ENCODE peak calls at places on chromosomes 12 and 14, in seven cellular contexts. One of them, this sample, is unnamed.

GRCh38 chr12:89709994-89710872 is 1.6 kb upstream of the ATP2B1 start:
- DNase-seq in adipocyte: peak; percentile 69
- DNase-seq in cardiac muscle cell: no peak
- DNase-seq in CD8-positive, alpha-beta T cell: peak; percentile 30
- DNase-seq in lung: peak; percentile 67
- DNase-seq in hepatocyte: peak; percentile 69
- DNase-seq in pancreas: no peak
- DNase-seq in this sample: peak; percentile 88

GRCh38 chr12:117408161-117408791 is 46.9 kb upstream of the NOS1 start:
- DNase-seq in CD8-positive, alpha-beta T cell: no peak
- DNase-seq in cardiac muscle cell: peak; percentile 47
- DNase-seq in pancreas: peak; percentile 81
- DNase-seq in hepatocyte: peak; percentile 61
- DNase-seq in lung: peak; percentile 71
- DNase-seq in adipocyte: peak; percentile 5
- DNase-seq in this sample: peak; percentile 79

GRCh38 chr14:39376671-39377403 is 55.4 kb downstream of the FBXO33 start:
- DNase-seq in pancreas: no peak
- DNase-seq in hepatocyte: peak; percentile 14
- DNase-seq in cardiac muscle cell: peak; percentile 30
- DNase-seq in CD8-positive, alpha-beta T cell: no peak
- DNase-seq in lung: no peak
- DNase-seq in adipocyte: peak; percentile 69
- DNase-seq in this sample: no peak

GRCh38 chr14:100524933-100525243 is 62.3 kb downstream of the BEGAIN start:
- DNase-seq in hepatocyte: peak; percentile 35
- DNase-seq in CD8-positive, alpha-beta T cell: no peak
- DNase-seq in cardiac muscle cell: no peak
- DNase-seq in lung: no peak
- DNase-seq in adipocyte: no peak
- DNase-seq in pancreas: peak; percentile 83
- DNase-seq in this sample: peak; percentile 82

GRCh38 chr12:3116106-3116898 is 39.1 kb downstream of the TSPAN9 start:
- DNase-seq in CD8-positive, alpha-beta T cell: no peak
- DNase-seq in adipocyte: no peak
- DNase-seq in pancreas: no peak
- DNase-seq in cardiac muscle cell: no peak
- DNase-seq in lung: no peak
- DNase-seq in hepatocyte: no peak
- DNase-seq in this sample: no peak

GRCh38 chr12:25701290-25701689 is 148.2 kb upstream of the LMNTD1 start:
- DNase-seq in adipocyte: no peak
- DNase-seq in CD8-positive, alpha-beta T cell: no peak
- DNase-seq in cardiac muscle cell: peak; percentile 74
- DNase-seq in hepatocyte: peak; percentile 37
- DNase-seq in pancreas: no peak
- DNase-seq in lung: no peak
- DNase-seq in this sample: no peak

GRCh38 chr12:131363841-131364425 is 347.0 kb upstream of the SFSWAP start:
- DNase-seq in CD8-positive, alpha-beta T cell: no peak
- DNase-seq in lung: no peak
- DNase-seq in pancreas: no peak
- DNase-seq in hepatocyte: no peak
- DNase-seq in adipocyte: no peak
- DNase-seq in cardiac muscle cell: no peak
- DNase-seq in this sample: no peak

GRCh38 chr12:53991077-53991460 is 6.1 kb downstream of the HOXC10 start:
- DNase-seq in lung: no peak
- DNase-seq in adipocyte: no peak
- DNase-seq in cardiac muscle cell: no peak
- DNase-seq in pancreas: no peak
- DNase-seq in CD8-positive, alpha-beta T cell: no peak
- DNase-seq in hepatocyte: no peak
- DNase-seq in this sample: no peak

GRCh38 chr14:58428011-58428807 is 690 bp downstream of the KIAA0586 start:
- DNase-seq in CD8-positive, alpha-beta T cell: no peak
- DNase-seq in pancreas: no peak
- DNase-seq in lung: no peak
- DNase-seq in adipocyte: peak; percentile 77
- DNase-seq in cardiac muscle cell: peak; percentile 61
- DNase-seq in hepatocyte: peak; percentile 18
- DNase-seq in this sample: peak; percentile 50

GRCh38 chr12:15534322-15534721 is 212.0 kb downstream of the PTPRO start:
- DNase-seq in hepatocyte: no peak
- DNase-seq in lung: no peak
- DNase-seq in CD8-positive, alpha-beta T cell: no peak
- DNase-seq in adipocyte: peak; percentile 19
- DNase-seq in pancreas: no peak
- DNase-seq in cardiac muscle cell: peak; percentile 23
- DNase-seq in this sample: no peak

GRCh38 chr12:72031066-72031465 is 92.4 kb downstream of the TPH2 start:
- DNase-seq in cardiac muscle cell: no peak
- DNase-seq in lung: no peak
- DNase-seq in pancreas: no peak
- DNase-seq in adipocyte: no peak
- DNase-seq in CD8-positive, alpha-beta T cell: no peak
- DNase-seq in hepatocyte: peak; percentile 43
- DNase-seq in this sample: no peak

GRCh38 chr12:111105294-111105693 is 184.9 kb upstream of the MYL2 start:
- DNase-seq in lung: no peak
- DNase-seq in CD8-positive, alpha-beta T cell: no peak
- DNase-seq in adipocyte: no peak
- DNase-seq in hepatocyte: no peak
- DNase-seq in pancreas: no peak
- DNase-seq in cardiac muscle cell: peak; percentile 12
- DNase-seq in this sample: no peak

GRCh38 chr14:99471731-99472130 is 8.9 kb downstream of the SETD3 start:
- DNase-seq in cardiac muscle cell: no peak
- DNase-seq in CD8-positive, alpha-beta T cell: no peak
- DNase-seq in pancreas: no peak
- DNase-seq in lung: no peak
- DNase-seq in adipocyte: no peak
- DNase-seq in hepatocyte: no peak
- DNase-seq in this sample: no peak

GRCh38 chr12:54993181-54993835 is 8.7 kb upstream of the TESPA1 start:
- DNase-seq in cardiac muscle cell: peak; percentile 78
- DNase-seq in CD8-positive, alpha-beta T cell: no peak
- DNase-seq in pancreas: no peak
- DNase-seq in adipocyte: peak; percentile 83
- DNase-seq in lung: peak; percentile 48
- DNase-seq in hepatocyte: peak; percentile 81
- DNase-seq in this sample: peak; percentile 77

GRCh38 chr12:138898-139534 is 72.4 kb downstream of the IQSEC3 start:
- DNase-seq in adipocyte: no peak
- DNase-seq in CD8-positive, alpha-beta T cell: no peak
- DNase-seq in hepatocyte: no peak
- DNase-seq in lung: no peak
- DNase-seq in cardiac muscle cell: peak; percentile 61
- DNase-seq in pancreas: no peak
- DNase-seq in this sample: peak; percentile 87

GRCh38 chr12:92905811-92906554 is 23.1 kb downstream of the EEA1 start:
- DNase-seq in pancreas: no peak
- DNase-seq in cardiac muscle cell: no peak
- DNase-seq in lung: no peak
- DNase-seq in CD8-positive, alpha-beta T cell: no peak
- DNase-seq in hepatocyte: no peak
- DNase-seq in adipocyte: no peak
- DNase-seq in this sample: no peak

GRCh38 chr12:116053479-116054195 is 223.9 kb downstream of the MED13L start:
- DNase-seq in pancreas: no peak
- DNase-seq in hepatocyte: peak; percentile 40
- DNase-seq in lung: peak; percentile 50
- DNase-seq in CD8-positive, alpha-beta T cell: no peak
- DNase-seq in cardiac muscle cell: peak; percentile 97
- DNase-seq in adipocyte: peak; percentile 70
- DNase-seq in this sample: no peak

GRCh38 chr12:48442191-48442828 is 30.0 kb upstream of the ANP32D start:
- DNase-seq in hepatocyte: no peak
- DNase-seq in lung: no peak
- DNase-seq in cardiac muscle cell: no peak
- DNase-seq in adipocyte: no peak
- DNase-seq in pancreas: no peak
- DNase-seq in CD8-positive, alpha-beta T cell: no peak
- DNase-seq in this sample: peak; percentile 77

DNA sequence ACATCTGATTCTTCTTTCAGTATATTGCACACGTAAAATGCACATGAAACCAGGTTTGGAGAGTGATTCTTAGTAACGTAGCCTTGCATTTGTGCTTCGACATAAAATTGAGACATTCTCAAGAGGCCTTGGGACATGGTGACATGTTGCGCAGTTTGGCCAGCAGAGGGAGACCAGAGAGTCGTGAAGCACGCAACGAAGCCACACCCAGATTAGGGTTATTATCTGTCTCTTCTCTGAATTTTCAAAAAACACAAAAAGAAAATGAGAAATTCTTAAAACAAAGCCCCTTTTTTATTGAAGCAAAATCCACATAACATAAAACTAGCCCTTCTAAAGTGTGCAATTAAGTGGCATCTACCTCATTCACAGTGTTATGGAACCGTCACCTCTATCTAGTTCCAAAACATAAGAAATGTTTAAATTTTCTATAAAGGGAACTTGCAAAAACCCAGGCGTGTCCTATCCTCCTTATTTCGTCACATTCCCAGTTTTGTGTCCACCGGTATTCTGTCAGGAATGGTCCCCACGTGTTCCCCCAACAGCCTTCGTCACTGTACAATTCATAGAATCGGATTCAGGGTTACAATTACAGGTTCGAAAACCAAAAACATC is 108.8 kb upstream of the ATF7IP start:
- DNase-seq in lung: peak; percentile 78
- DNase-seq in cardiac muscle cell: peak; percentile 94
- DNase-seq in CD8-positive, alpha-beta T cell: peak; percentile 59
- DNase-seq in adipocyte: peak; percentile 92
- DNase-seq in pancreas: peak; percentile 69
- DNase-seq in hepatocyte: peak; percentile 82
- DNase-seq in this sample: peak; percentile 91
- H3K4me1 ChIP-seq in lung: peaks cover 11% of the 10 kb centered on the region
- H3K4me1 ChIP-seq in cardiac muscle cell: peaks cover 35% of the 10 kb centered on the region
- H3K4me1 ChIP-seq in CD8-positive, alpha-beta T cell: peaks cover 39% of the 10 kb centered on the region
- H3K4me1 ChIP-seq in adipocyte: peaks cover 45% of the 10 kb centered on the region
- H3K4me1 ChIP-seq in pancreas: peaks cover 16% of the 10 kb centered on the region
- H3K4me1 ChIP-seq in hepatocyte: peaks cover 32% of the 10 kb centered on the region
- H3K4me1 ChIP-seq in this sample: peaks cover 11% of the 10 kb centered on the region

GRCh38 chr14:103541944-103542544 is 13.0 kb downstream of the TRMT61A start:
- DNase-seq in pancreas: no peak
- DNase-seq in lung: no peak
- DNase-seq in CD8-positive, alpha-beta T cell: no peak
- DNase-seq in adipocyte: no peak
- DNase-seq in hepatocyte: no peak
- DNase-seq in cardiac muscle cell: no peak
- DNase-seq in this sample: no peak
- H3K4me1 ChIP-seq in pancreas: peaks cover 3% of the 10 kb centered on the region
- H3K4me1 ChIP-seq in lung: peaks cover 38% of the 10 kb centered on the region
- H3K4me1 ChIP-seq in CD8-positive, alpha-beta T cell: peaks cover 5% of the 10 kb centered on the region
- H3K4me1 ChIP-seq in adipocyte: peaks cover 76% of the 10 kb centered on the region
- H3K4me1 ChIP-seq in hepatocyte: peaks cover 34% of the 10 kb centered on the region
- H3K4me1 ChIP-seq in cardiac muscle cell: peaks cover 6% of the 10 kb centered on the region
- H3K4me1 ChIP-seq in this sample: peaks cover 11% of the 10 kb centered on the region

GRCh38 chr12:64691793-64692583 is 67.2 kb downstream of the GNS start:
- DNase-seq in hepatocyte: no peak
- DNase-seq in adipocyte: peak; percentile 72
- DNase-seq in lung: no peak
- DNase-seq in cardiac muscle cell: no peak
- DNase-seq in CD8-positive, alpha-beta T cell: no peak
- DNase-seq in pancreas: no peak
- DNase-seq in this sample: no peak
- H3K4me1 ChIP-seq in hepatocyte: peaks cover 4% of the 10 kb centered on the region
- H3K4me1 ChIP-seq in adipocyte: peaks cover 28% of the 10 kb centered on the region
- H3K4me1 ChIP-seq in lung: peaks cover 6% of the 10 kb centered on the region
- H3K4me1 ChIP-seq in cardiac muscle cell: peaks cover 29% of the 10 kb centered on the region
- H3K4me1 ChIP-seq in CD8-positive, alpha-beta T cell: peaks cover 94% of the 10 kb centered on the region
- H3K4me1 ChIP-seq in pancreas: no peaks in the 10 kb centered on the region
- H3K4me1 ChIP-seq in this sample: peaks cover 6% of the 10 kb centered on the region

GRCh38 chr12:57891639-57892228 is 45.2 kb upstream of the CTDSP2 start:
- DNase-seq in lung: no peak
- DNase-seq in adipocyte: peak; percentile 43
- DNase-seq in cardiac muscle cell: peak; percentile 22
- DNase-seq in CD8-positive, alpha-beta T cell: no peak
- DNase-seq in pancreas: no peak
- DNase-seq in hepatocyte: no peak
- DNase-seq in this sample: no peak
- H3K4me1 ChIP-seq in lung: peaks cover 52% of the 10 kb centered on the region
- H3K4me1 ChIP-seq in adipocyte: peaks cover 81% of the 10 kb centered on the region
- H3K4me1 ChIP-seq in cardiac muscle cell: peaks cover 60% of the 10 kb centered on the region
- H3K4me1 ChIP-seq in CD8-positive, alpha-beta T cell: peaks cover 19% of the 10 kb centered on the region
- H3K4me1 ChIP-seq in pancreas: peaks cover 5% of the 10 kb centered on the region
- H3K4me1 ChIP-seq in hepatocyte: peaks cover 62% of the 10 kb centered on the region
- H3K4me1 ChIP-seq in this sample: peaks cover 12% of the 10 kb centered on the region

GRCh38 chr14:70094106-70094505 is 94.6 kb downstream of the SLC8A3 start:
- DNase-seq in CD8-positive, alpha-beta T cell: no peak
- DNase-seq in pancreas: no peak
- DNase-seq in adipocyte: no peak
- DNase-seq in lung: no peak
- DNase-seq in hepatocyte: no peak
- DNase-seq in cardiac muscle cell: no peak
- DNase-seq in this sample: no peak
- H3K4me1 ChIP-seq in CD8-positive, alpha-beta T cell: no peaks in the 10 kb centered on the region
- H3K4me1 ChIP-seq in pancreas: no peaks in the 10 kb centered on the region
- H3K4me1 ChIP-seq in adipocyte: no peaks in the 10 kb centered on the region
- H3K4me1 ChIP-seq in lung: peaks cover 3% of the 10 kb centered on the region
- H3K4me1 ChIP-seq in hepatocyte: no peaks in the 10 kb centered on the region
- H3K4me1 ChIP-seq in cardiac muscle cell: no peaks in the 10 kb centered on the region
- H3K4me1 ChIP-seq in this sample: no peaks in the 10 kb centered on the region